ENCODE peak calls at places on chromosome 21, in seven cellular contexts. W, S, Q, E, B, O and U are unnamed samples.

GRCh38 chr21:38916214-38916964 is 110.7 kb downstream of the ETS2 start:
- DNase-seq in S (no peak), Q (no peak), E (no peak), B (no peak), O (no peak), W (no peak), U (no peak)

GRCh38 chr21:46220847-46221246 is 7.7 kb downstream of the LSS start:
- DNase-seq in S (no peak), B (no peak), O (no peak), W (no peak), E (no peak), Q (no peak), U (no peak)

GRCh38 chr21:17688912-17689874 is 76.5 kb upstream of the BTG3 start:
- DNase-seq in Q (peak; percentile 33), E (no peak), O (peak; percentile 67), W (peak; percentile 12), B (peak; percentile 81), S (peak; percentile 37), U (peak; percentile 63)

GRCh38 chr21:28485301-28486022 is 507.2 kb downstream of the LTN1 start:
- DNase-seq in O (peak; percentile 83), S (no peak), E (peak; percentile 80), B (no peak), Q (no peak), W (peak; percentile 80), U (peak; percentile 60)

GRCh38 chr21:15749045-15749867 is 19.5 kb downstream of the USP25 start:
- DNase-seq in B (no peak), O (peak; percentile 8), W (peak; percentile 49), S (no peak), Q (no peak), E (no peak), U (peak; percentile 37)

GRCh38 chr21:38811257-38811656 is 5.5 kb downstream of the ETS2 start:
- DNase-seq in S (no peak), O (peak; percentile 97), Q (no peak), W (peak; percentile 95), B (no peak), E (peak; percentile 94), U (peak; percentile 93)

GRCh38 chr21:15978158-15978805 is 248.5 kb downstream of the USP25 start:
- DNase-seq in B (no peak), Q (no peak), S (no peak), E (no peak), W (peak; percentile 6), O (peak; percentile 95), U (peak; percentile 79)

GRCh38 chr21:29104239-29104708 is 26.2 kb upstream of the MAP3K7CL start:
- DNase-seq in O (peak; percentile 47), W (peak; percentile 30), B (no peak), E (peak; percentile 28), Q (no peak), S (no peak), U (no peak)

GRCh38 chr21:19510653-19511052 is 1107.1 kb upstream of the TMPRSS15 start:
- DNase-seq in S (no peak), E (no peak), W (no peak), O (no peak), Q (no peak), B (no peak), U (no peak)

GRCh38 chr21:29529139-29529538 is 230.4 kb downstream of the BACH1 start:
- DNase-seq in O (no peak), B (no peak), W (no peak), Q (no peak), S (no peak), E (no peak), U (no peak)

GRCh38 chr21:28298251-28298672 is 694.4 kb downstream of the LTN1 start:
- DNase-seq in E (peak; percentile 65), B (no peak), S (no peak), O (peak; percentile 77), W (peak; percentile 63), Q (no peak), U (peak; percentile 22)

GRCh38 chr21:31914472-31914871 is 41.7 kb downstream of the HUNK start:
- DNase-seq in E (no peak), S (no peak), O (no peak), Q (no peak), B (no peak), W (no peak), U (no peak)

DNA sequence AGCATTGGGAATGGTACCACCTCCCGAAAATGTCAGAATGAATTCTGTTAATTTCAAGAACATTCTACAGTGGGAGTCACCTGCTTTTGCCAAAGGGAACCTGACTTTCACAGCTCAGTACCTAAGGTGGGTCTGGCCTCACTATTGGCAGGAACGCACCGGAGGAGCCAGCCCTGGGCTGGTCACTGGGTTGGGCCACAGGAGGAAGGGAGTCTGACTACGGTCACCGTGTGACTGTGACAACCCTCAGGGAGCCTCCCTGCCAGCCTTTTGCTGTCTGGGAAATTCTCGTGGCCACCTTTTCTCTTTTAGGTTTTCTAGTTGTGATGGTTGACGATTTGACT is 2.2 kb downstream of the IL10RB start:
- DNase-seq in W (no peak), Q (no peak), E (no peak), O (no peak), B (no peak), S (no peak), U (no peak)
- H3K4me3 ChIP-seq in W (no peak overlapping the region), Q (no peak overlapping the region), E (no peak overlapping the region), O (no peak overlapping the region), B (no peak overlapping the region), S (peak overlapping the region; percentile 72), U (no peak overlapping the region)

GRCh38 chr21:45220714-45221113 is 67.0 kb downstream of the POFUT2 start:
- DNase-seq in E (no peak), O (no peak), B (no peak), Q (no peak), S (no peak), W (no peak), U (no peak)
- TF ChIP-seq CTCF in E (no peak), O (no peak), B (no peak), Q (no peak), S (no peak), W (no peak), U (no peak)

GRCh38 chr21:36321325-36322082 is 1.5 kb downstream of the MORC3 start:
- DNase-seq in W (peak; percentile 35), O (peak; percentile 33), S (peak; percentile 18), E (peak; percentile 36), B (no peak), Q (no peak), U (peak; percentile 31)

GRCh38 chr21:36319767-36320420 is at the start of gene MORC3:
- DNase-seq in E (peak; percentile 100), W (peak; percentile 99), O (peak; percentile 98), Q (peak; percentile 97), S (peak; percentile 100), B (peak; percentile 98), U (peak; percentile 100)

GRCh38 chr21:36320421-36321324 is 676 bp downstream of the MORC3 start:
- DNase-seq in W (peak; percentile 73), B (peak; percentile 76), E (peak; percentile 90), Q (peak; percentile 73), O (peak; percentile 73), S (no peak), U (peak; percentile 76)

GRCh38 chr21:36323032-36323431 is 3.0 kb downstream of the MORC3 start:
- DNase-seq in B (no peak), E (peak; percentile 34), O (no peak), S (no peak), Q (no peak), W (peak; percentile 20), U (no peak)

GRCh38 chr21:36322083-36322424 is 2.1 kb downstream of the MORC3 start:
- DNase-seq in S (no peak), O (no peak), B (no peak), W (no peak), E (no peak), Q (no peak), U (no peak)
- H3K4me3 ChIP-seq in S (peak overlapping the region; percentile 94), O (peak overlapping the region; percentile 93), B (peak overlapping the region; percentile 51), W (peak overlapping the region; percentile 33), E (peak overlapping the region; percentile 88), Q (peak overlapping the region; percentile 77), U (peak overlapping the region; percentile 58)

DNA sequence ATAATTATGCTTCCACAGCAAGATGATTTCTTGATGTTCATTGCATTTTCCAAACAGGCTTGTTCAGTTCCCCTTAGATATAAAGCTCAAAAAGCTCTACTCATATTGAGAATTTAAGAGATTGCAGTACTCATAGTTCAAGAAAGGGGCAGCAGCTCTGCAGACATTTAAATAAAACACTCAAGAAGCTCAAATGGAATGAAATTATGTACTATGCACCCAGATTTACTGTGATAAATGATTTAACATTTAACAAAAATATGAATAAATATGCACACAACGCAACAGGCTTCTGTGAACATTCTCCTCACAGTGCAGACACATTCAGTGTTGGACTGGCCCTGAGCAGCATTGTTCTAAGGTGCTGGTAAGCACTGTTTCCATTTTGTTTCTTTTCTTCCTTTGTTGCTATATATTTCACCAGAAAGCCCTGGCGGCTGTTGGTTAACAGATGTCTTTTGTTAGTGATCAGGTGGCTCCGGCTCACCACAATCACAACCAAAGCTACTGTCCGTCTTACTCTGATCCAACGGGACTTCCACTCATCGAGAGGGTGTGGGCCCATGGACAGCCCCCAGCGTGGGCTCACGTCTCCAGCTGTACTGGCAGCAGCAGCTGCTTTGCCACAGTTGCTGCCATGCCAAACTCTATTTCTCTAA is 1440.3 kb downstream of the NCAM2 start:
- DNase-seq in Q (no peak), E (no peak), S (no peak), O (no peak), W (no peak), B (no peak), U (no peak)
- TF ChIP-seq CTCF in Q (no peak), E (no peak), S (no peak), O (no peak), W (no peak), B (no peak), U (no peak)

GRCh38 chr21:36695671-36696389 is 3.1 kb upstream of the SIM2 start:
- DNase-seq in O (no peak), Q (no peak), E (no peak), W (no peak), S (no peak), B (no peak), U (no peak)
- H3K4me3 ChIP-seq in O (no peak overlapping the region), Q (no peak overlapping the region), E (no peak overlapping the region), W (no peak overlapping the region), S (no peak overlapping the region), B (no peak overlapping the region), U (no peak overlapping the region)

GRCh38 chr21:42706765-42707164 is 53.3 kb downstream of the PDE9A start:
- DNase-seq in E (no peak), B (no peak), Q (no peak), O (no peak), W (no peak), S (no peak), U (no peak)
- TF ChIP-seq CTCF in E (no peak), B (no peak), Q (no peak), O (no peak), W (no peak), S (no peak), U (no peak)

GRCh38 chr21:37555672-37556261 is 189.2 kb downstream of the DYRK1A start:
- DNase-seq in Q (no peak), S (no peak), E (no peak), O (no peak), B (no peak), W (no peak), U (no peak)
- H3K4me3 ChIP-seq in Q (no peak overlapping the region), S (no peak overlapping the region), E (no peak overlapping the region), O (no peak overlapping the region), B (no peak overlapping the region), W (no peak overlapping the region), U (no peak overlapping the region)